ENCODE peak calls at places on chromosomes 13 and 19, in seven cellular contexts. R is germinal center; A is cardiac fibroblast; P is EL; G is IMR-90; K is activated T-helper 1 cell treated with anti-CD3 and anti-CD28 coated beads, Interleukin-12 subunit alpha, Interleukin-12 subunit beta, Interleukin-2, Interleukin-4 antibody, amounts not matched to agents 30 ng/mL and 10 ng/mL and 1 ng/mL, durations not matched to agents 14 hours and 24 hours and 36 hours; D is activated B cell treated with CpG ODN at 0.5 μM for 24 hours. B is an unnamed sample.

GRCh38 chr13:42354246-42355117 is 82.5 kb downstream of the AKAP11 start:
- DNase-seq in K (no peak), A (peak; percentile 67), D (no peak), P (peak; percentile 39), G (peak; percentile 48), R (peak; percentile 23), B (no peak)

GRCh38 chr13:111323950-111324651 is 3.7 kb downstream of the TEX29 start:
- DNase-seq in A (no peak), K (no peak), R (no peak), G (peak; percentile 5), P (no peak), D (no peak), B (peak; percentile 2)

GRCh38 chr19:35935911-35936737 is at the start of gene LRFN3:
- DNase-seq in R (peak; percentile 24), K (peak; percentile 60), D (no peak), A (peak; percentile 72), P (peak; percentile 72), G (peak; percentile 66), B (peak; percentile 52)

GRCh38 chr13:106649495-106649894 is 81.6 kb upstream of the ARGLU1 start:
- DNase-seq in P (peak; percentile 2), A (no peak), K (no peak), R (no peak), D (no peak), G (peak; percentile 22), B (no peak)

GRCh38 chr19:4029247-4029614 is 21.7 kb downstream of the PIAS4 start:
- DNase-seq in P (no peak), K (no peak), G (no peak), D (no peak), R (no peak), A (no peak), B (no peak)

GRCh38 chr19:19053508-19054314 is 10.1 kb upstream of the SLC25A42 start:
- DNase-seq in A (peak; percentile 68), R (peak; percentile 67), P (peak; percentile 51), G (peak; percentile 48), K (no peak), D (peak; percentile 48), B (peak; percentile 54)

GRCh38 chr13:39952244-39953233 is 297.1 kb downstream of the COG6 start:
- DNase-seq in D (no peak), G (peak; percentile 11), P (peak; percentile 39), R (peak; percentile 39), A (peak; percentile 82), K (no peak), B (peak; percentile 2)

GRCh38 chr19:12833418-12833746 is 997 bp downstream of the RTBDN start:
- DNase-seq in P (no peak), K (no peak), G (no peak), D (no peak), R (no peak), A (no peak), B (peak; percentile 14)

GRCh38 chr19:18023596-18024212 is 15.7 kb downstream of the ARRDC2 start:
- DNase-seq in R (peak; percentile 87), A (peak; percentile 96), K (peak; percentile 47), G (no peak), P (no peak), D (peak; percentile 81), B (peak; percentile 99)

GRCh38 chr19:11747277-11747676 is 8.5 kb upstream of the ZNF823 start:
- DNase-seq in P (no peak), D (no peak), K (no peak), R (no peak), G (no peak), A (no peak), B (no peak)